ENCODE peak calls at places on chromosomes 13 and 19, in six cellular contexts. A is upper lobe of right lung, D is Caco-2, U is uterus, Y is NCI-H2081, Q is C1 segment of cervical spinal cord. K is an unnamed sample.

GRCh38 chr13:87661471-87661870 is 9.7 kb upstream of the SLITRK5 start:
- DNase-seq in A (no peak), D (no peak), U (no peak), Y (peak; percentile 46), Q (no peak), K (no peak)

GRCh38 chr13:46369506-46370268 is 17.4 kb downstream of the RUBCNL start:
- DNase-seq in D (no peak), A (no peak), Q (no peak), Y (no peak), U (no peak), K (no peak)

GRCh38 chr13:51764184-51765141 is 39.5 kb downstream of the DHRS12 start:
- DNase-seq in Q (peak; percentile 49), D (no peak), U (peak; percentile 60), Y (peak; percentile 3), A (no peak), K (peak; percentile 86)

GRCh38 chr19:3785464-3785937 is 680 bp downstream of the MATK start:
- DNase-seq in Q (no peak), Y (peak; percentile 31), D (no peak), U (no peak), A (no peak), K (no peak)

GRCh38 chr19:4556574-4557185 is 2.8 kb downstream of the SEMA6B start:
- DNase-seq in Y (no peak), Q (no peak), A (peak; percentile 74), D (peak; percentile 69), U (no peak), K (no peak)

GRCh38 chr13:42001580-42001979 is 40.7 kb upstream of the VWA8 start:
- DNase-seq in D (no peak), U (peak; percentile 83), Q (no peak), A (peak; percentile 66), Y (no peak), K (no peak)

GRCh38 chr13:113846639-113847318 is 17.1 kb downstream of the GAS6 start:
- DNase-seq in Y (no peak), Q (no peak), A (peak; percentile 58), D (no peak), U (no peak), K (no peak)

GRCh38 chr19:45523642-45524256 is 16.5 kb downstream of the VASP start:
- DNase-seq in Q (peak; percentile 79), Y (peak; percentile 85), D (peak; percentile 82), U (peak; percentile 84), A (peak; percentile 82), K (peak; percentile 87)

GRCh38 chr19:6743714-6744380 is 4.4 kb downstream of the TRIP10 start:
- DNase-seq in A (no peak), Y (no peak), D (no peak), U (no peak), Q (no peak), K (no peak)

GRCh38 chr19:18775586-18776287 is 15.4 kb downstream of the COMP start:
- DNase-seq in D (no peak), Q (no peak), Y (no peak), A (no peak), U (no peak), K (no peak)

GRCh38 chr19:14347999-14348889 is 33.0 kb upstream of the ADGRE5 start:
- DNase-seq in Y (peak; percentile 18), U (peak; percentile 58), Q (peak; percentile 63), A (peak; percentile 84), D (peak; percentile 62), K (no peak)

GRCh38 chr19:41016488-41017071 is 25.5 kb downstream of the CYP2B6 start:
- DNase-seq in U (no peak), A (no peak), Q (no peak), D (no peak), Y (no peak), K (no peak)

GRCh38 chr19:50434525-50434924 is 1.8 kb downstream of the MYBPC2 start:
- DNase-seq in Y (no peak), D (no peak), Q (no peak), A (no peak), U (no peak), K (no peak)

GRCh38 chr13:114127473-114128347 is 4.7 kb downstream of the RASA3 start:
- DNase-seq in A (no peak), Q (no peak), U (no peak), D (no peak), Y (no peak), K (no peak)

GRCh38 chr13:43865892-43866291 is 13.6 kb downstream of the CCDC122 start:
- DNase-seq in Y (no peak), A (no peak), Q (no peak), U (no peak), D (no peak), K (peak; percentile 35)

GRCh38 chr13:111046590-111047141 is 68.4 kb upstream of the ARHGEF7 start:
- DNase-seq in Y (no peak), U (no peak), D (no peak), A (peak; percentile 76), Q (no peak), K (peak; percentile 35)

K was measured in globus pallidus.